ENCODE peak calls at places on chromosomes 4 and X, in eight cellular contexts. W, J, I, E, N, D, U and Y are unnamed samples.

GRCh38 chr4:169236901-169237626 is 33.7 kb downstream of the SH3RF1 start:
- DNase-seq in W (no peak), N (no peak), J (no peak), D (no peak), E (peak), U (no peak), I (no peak), Y (no peak)

GRCh38 chr4:138412847-138413246 is 170.7 kb upstream of the SLC7A11 start:
- DNase-seq in W (no peak), N (no peak), I (no peak), E (no peak), D (no peak), J (no peak), U (no peak), Y (no peak)

GRCh38 chr4:38673109-38673978 is 9.3 kb downstream of the KLF3 start:
- DNase-seq in U (peak), E (peak), N (peak), J (peak), D (peak), W (no peak), I (peak), Y (no peak)

GRCh38 chrX:31353095-31353494 is 281.3 kb upstream of the FTHL17 start:
- DNase-seq in J (no peak), I (no peak), E (no peak), U (no peak), D (no peak), W (no peak), N (no peak), Y (peak)

GRCh38 chr4:1211951-1212545 is 36.9 kb downstream of the CTBP1 start:
- DNase-seq in D (no peak), J (no peak), E (no peak), I (peak), U (no peak), N (no peak), W (no peak), Y (no peak)

GRCh38 chr4:150867148-150867547 is 147.9 kb downstream of the LRBA start:
- DNase-seq in N (peak), W (peak), E (no peak), I (no peak), U (no peak), J (no peak), D (no peak), Y (peak)

GRCh38 chr4:53734584-53735363 is 143.5 kb upstream of the LNX1 start:
- DNase-seq in N (no peak), J (no peak), I (no peak), W (no peak), U (no peak), D (no peak), E (no peak), Y (no peak)

GRCh38 chrX:131081772-131082755 is 23.9 kb downstream of the ARHGAP36 start:
- DNase-seq in N (no peak), W (no peak), J (no peak), D (no peak), E (no peak), U (no peak), I (no peak), Y (no peak)

GRCh38 chr4:164239433-164239832 is 514.5 kb upstream of the SMIM31 start:
- DNase-seq in D (no peak), I (no peak), E (no peak), U (no peak), J (no peak), W (no peak), N (no peak), Y (no peak)

GRCh38 chr4:70969076-70969475 is 24.4 kb upstream of the DCK start:
- DNase-seq in N (no peak), W (no peak), E (no peak), D (no peak), I (no peak), J (no peak), U (no peak), Y (no peak)

GRCh38 chrX:136636121-136636520 is 11.8 kb upstream of the CD40LG start:
- DNase-seq in J (no peak), U (no peak), I (no peak), N (no peak), E (no peak), D (no peak), W (no peak), Y (no peak)

GRCh38 chrX:149504226-149504914 is 736 bp downstream of the IDS start:
- DNase-seq in N (peak), U (no peak), W (peak), D (peak), E (no peak), I (no peak), J (peak), Y (no peak)

GRCh38 chr4:184328022-184328736 is 110.5 kb upstream of the ENPP6 start:
- DNase-seq in E (peak), D (no peak), N (no peak), U (no peak), I (no peak), J (no peak), W (no peak), Y (no peak)

GRCh38 chr4:108157655-108158054 is 11.1 kb downstream of the LEF1 start:
- DNase-seq in U (no peak), J (no peak), I (no peak), E (no peak), W (no peak), D (no peak), N (no peak), Y (no peak)

GRCh38 chr4:41207330-41207831 is 7.0 kb downstream of the APBB2 start:
- DNase-seq in D (no peak), I (no peak), E (no peak), W (no peak), J (no peak), U (no peak), N (no peak), Y (no peak)

GRCh38 chr4:156335721-156336120 is 382.1 kb upstream of the CTSO start:
- DNase-seq in J (no peak), I (no peak), U (no peak), W (no peak), N (no peak), E (no peak), D (no peak), Y (no peak)

GRCh38 chr4:124943145-124943889 is 230.8 kb upstream of the ANKRD50 start:
- DNase-seq in D (no peak), U (no peak), J (no peak), N (no peak), W (no peak), I (no peak), E (no peak), Y (no peak)

GRCh38 chrX:103629295-103630170 is 758 bp downstream of the TCEAL1 start:
- DNase-seq in E (peak), N (peak), J (peak), U (peak), D (peak), I (peak), W (no peak), Y (no peak)

GRCh38 chr4:80036949-80037348 is 36.1 kb downstream of the ANTXR2 start:
- DNase-seq in D (no peak), J (no peak), W (no peak), I (no peak), U (no peak), E (no peak), N (no peak), Y (no peak)

GRCh38 chr4:532588-533317 is 33.7 kb downstream of the PIGG start:
- DNase-seq in W (no peak), J (no peak), N (peak), U (no peak), I (no peak), E (no peak), D (no peak), Y (peak)

GRCh38 chrX:152635941-152636340 is 1.8 kb upstream of the GABRQ start:
- DNase-seq in E (peak), D (peak), J (no peak), N (peak), W (no peak), U (no peak), I (no peak), Y (no peak)

GRCh38 chr4:107468812-107469211 is 251.2 kb downstream of the PAPSS1 start:
- DNase-seq in N (no peak), E (no peak), W (no peak), D (no peak), U (no peak), J (peak), I (no peak), Y (no peak)

GRCh38 chr4:7309176-7309575 is 116.8 kb downstream of the SORCS2 start:
- DNase-seq in E (no peak), D (no peak), N (no peak), W (no peak), U (no peak), I (no peak), J (no peak), Y (no peak)

GRCh38 chrX:9171841-9172240 is 137.9 kb upstream of the FAM9B start:
- DNase-seq in E (no peak), J (no peak), N (no peak), W (no peak), I (no peak), U (no peak), D (no peak), Y (no peak)

GRCh38 chr4:47525154-47525819 is 40.2 kb downstream of the ATP10D start:
- DNase-seq in I (no peak), W (no peak), J (peak), E (no peak), D (no peak), U (no peak), N (no peak), Y (peak)

GRCh38 chr4:68011684-68012083 is 48.4 kb upstream of the TMPRSS11A start:
- DNase-seq in U (no peak), J (no peak), W (no peak), N (no peak), D (no peak), E (no peak), I (no peak), Y (no peak)

GRCh38 chrX:111411591-111412371 is at the start of gene DCX:
- DNase-seq in U (no peak), J (no peak), I (no peak), E (no peak), N (no peak), W (no peak), D (no peak), Y (no peak)

GRCh38 chr4:67751260-67751659 is 2.9 kb downstream of the GNRHR start:
- DNase-seq in D (no peak), N (no peak), W (no peak), U (no peak), J (no peak), I (no peak), E (no peak), Y (no peak)

GRCh38 chrX:41906515-41907165 is 16.7 kb downstream of the CASK start:
- DNase-seq in D (no peak), N (no peak), E (no peak), W (no peak), I (no peak), J (no peak), U (no peak), Y (no peak)

DNA sequence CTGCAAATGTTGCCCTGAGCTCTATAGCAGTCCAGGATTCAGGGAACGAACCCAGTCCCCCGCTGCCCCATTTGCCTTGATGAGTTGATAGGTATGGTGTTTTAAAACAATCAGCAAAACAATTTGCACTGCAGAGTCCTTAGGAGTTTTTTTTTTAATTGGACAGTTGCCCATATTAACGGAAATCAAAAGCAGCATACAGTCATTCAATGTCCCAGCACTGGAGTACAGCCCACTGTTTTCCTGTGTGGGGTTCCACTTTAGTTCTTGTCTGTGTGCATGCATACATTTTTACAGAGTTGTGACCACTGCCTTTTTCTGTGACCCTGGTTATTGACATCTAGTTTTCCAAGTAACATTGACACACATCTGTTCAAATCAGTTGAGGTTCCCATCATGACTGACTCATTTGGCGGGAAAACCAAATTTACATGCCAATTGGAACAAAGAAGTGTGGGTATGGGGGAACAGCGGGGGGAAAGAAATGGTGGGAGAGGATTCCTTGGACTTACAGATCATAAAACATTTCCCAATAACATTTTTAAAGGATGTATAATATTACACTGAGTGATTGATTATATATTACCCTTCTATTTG is 83.3 kb downstream of the HPRT1 start:
- DNase-seq in W (no peak), I (no peak), D (no peak), J (no peak), E (no peak), N (no peak), U (no peak), Y (no peak)
- TF ChIP-seq POLR2A in W (no peak), I (no peak), D (no peak), J (no peak), E (no peak), N (no peak), U (no peak), Y (no peak)

GRCh38 chr4:171007618-171008390 is 805.4 kb upstream of the GALNTL6 start:
- DNase-seq in J (no peak), I (no peak), E (no peak), W (no peak), U (no peak), N (no peak), D (no peak), Y (no peak)
- TF ChIP-seq POLR2A in J (no peak), I (no peak), E (no peak), W (no peak), U (no peak), N (no peak), D (no peak), Y (no peak)

DNA sequence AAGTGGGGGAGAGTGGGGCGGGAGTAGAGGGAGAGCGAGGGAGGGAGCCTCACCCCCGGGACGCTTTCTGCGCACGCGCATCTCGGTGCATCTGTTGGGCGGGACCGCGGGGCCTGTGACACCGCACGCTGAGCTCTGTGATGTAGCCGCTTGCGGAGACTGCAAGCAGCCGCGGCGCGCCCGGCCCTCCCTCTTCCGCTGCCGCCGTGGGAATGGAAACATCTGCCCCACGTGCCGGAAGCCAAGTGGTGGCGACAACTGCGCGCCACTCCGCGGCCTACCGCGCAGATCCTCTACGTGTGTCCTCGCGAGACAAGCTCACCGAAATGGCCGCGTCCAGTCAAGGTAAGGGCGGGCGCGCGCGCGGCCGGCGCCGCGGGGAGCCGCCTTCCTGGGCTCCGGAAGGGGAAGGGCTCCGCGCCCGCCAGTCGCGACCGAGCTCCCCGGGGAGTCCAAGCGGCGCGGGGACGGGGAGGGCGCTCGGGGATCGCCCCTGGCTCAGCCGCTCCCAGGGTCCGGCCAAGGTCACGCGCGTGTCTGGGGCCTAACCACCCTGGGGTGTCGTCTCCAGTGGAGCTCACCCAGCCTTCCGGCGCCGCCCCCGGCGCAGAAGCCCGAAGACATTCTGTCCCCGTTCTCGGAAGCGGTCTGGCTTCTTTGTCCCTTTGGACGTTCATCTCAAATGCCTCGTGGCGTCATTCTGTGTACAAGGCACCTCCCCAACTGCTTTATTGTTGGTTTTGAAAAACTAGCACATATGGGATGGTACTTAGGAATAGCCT is at the start of gene FUNDC2:
- DNase-seq in D (peak), U (peak), J (peak), W (peak), N (peak), I (peak), E (peak), Y (peak)
- TF ChIP-seq POLR2A in D (peak), U (peak), J (peak), W (peak), N (peak), I (no peak), E (peak), Y (peak)

DNA sequence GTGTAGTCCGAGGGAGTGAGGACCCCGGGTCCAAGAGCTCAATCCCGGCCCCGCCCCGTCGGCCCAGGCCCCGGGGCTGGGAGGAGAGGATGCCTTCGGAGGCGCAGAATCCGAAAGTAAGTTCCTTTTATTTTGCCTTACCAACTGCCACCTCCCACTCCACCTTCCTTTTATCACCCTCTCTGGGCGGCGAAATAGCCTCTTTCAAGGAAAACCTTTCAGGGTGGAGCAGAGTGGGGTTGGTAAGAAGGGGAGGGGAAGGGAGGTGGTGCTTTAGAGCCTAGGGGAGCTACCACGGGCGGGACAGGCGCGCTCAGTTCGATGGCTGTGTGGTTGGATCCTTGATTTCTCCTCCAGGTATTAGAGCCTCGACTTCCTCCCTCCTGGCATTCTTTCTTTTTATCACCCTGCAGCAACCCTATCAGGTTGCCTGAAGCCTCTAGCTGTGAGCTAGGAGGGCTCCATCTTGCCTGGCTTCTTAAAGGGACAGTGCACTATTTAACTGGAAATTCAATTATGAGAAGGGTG is 191.2 kb downstream of the RRAGB start:
- DNase-seq in I (peak), N (peak), U (no peak), D (peak), J (no peak), W (no peak), E (no peak), Y (no peak)
- TF ChIP-seq POLR2A in I (no peak), N (no peak), U (no peak), D (peak), J (no peak), W (no peak), E (no peak), Y (no peak)